ENCODE peak calls at places on chromosomes 5 and 9, in seven cellular contexts. M is uterus, D is upper lobe of right lung, T is pancreas, W is HCT116, R is OCI-LY7, L is A549. X is an unnamed sample. For H3K4me1 and H3K9me3, the result is how much of the 10 kb centered on the place peaks cover.

GRCh38 chr5:176132471-176133288 is 105.5 kb upstream of the SIMC1 start:
- DNase-seq in M (no peak), D (no peak), T (no peak), W (no peak), R (no peak), L (no peak), X (no peak)

GRCh38 chr9:136546697-136547481 is 1.0 kb upstream of the NOTCH1 start:
- DNase-seq in M (peak), D (peak), T (peak), W (no peak), R (peak), L (peak), X (no peak)

GRCh38 chr5:84715686-84716085 is 331.0 kb upstream of the EDIL3 start:
- DNase-seq in M (no peak), D (no peak), T (no peak), W (no peak), R (no peak), L (no peak), X (no peak)

GRCh38 chr5:175321927-175322532 is 122.0 kb downstream of the DRD1 start:
- DNase-seq in M (no peak), D (no peak), T (no peak), W (peak), R (peak), L (peak), X (no peak)

GRCh38 chr9:127057970-127058644 is 64.3 kb downstream of the ANGPTL2 start:
- DNase-seq in M (no peak), D (no peak), T (no peak), W (no peak), R (no peak), L (no peak), X (no peak)

GRCh38 chr5:150523472-150524350 is 15.8 kb downstream of the NDST1 start:
- DNase-seq in M (peak), D (no peak), T (no peak), W (peak), R (peak), L (peak), X (peak)

GRCh38 chr9:94870793-94871558 is 144.5 kb downstream of the AOPEP start:
- DNase-seq in M (peak), D (no peak), T (no peak), W (no peak), R (no peak), L (peak), X (peak)

GRCh38 chr9:86909388-86909787 is 37.9 kb downstream of the GAS1 start:
- DNase-seq in M (no peak), D (no peak), T (no peak), W (no peak), R (no peak), L (no peak), X (no peak)

GRCh38 chr9:136859821-136860269 is 6.3 kb downstream of the EDF1 start:
- DNase-seq in M (no peak), D (no peak), T (peak), W (no peak), R (no peak), L (no peak), X (peak)

GRCh38 chr9:85040806-85041575 is 371.5 kb downstream of the NTRK2 start:
- DNase-seq in M (no peak), D (no peak), T (no peak), W (no peak), R (no peak), L (no peak), X (no peak)

GRCh38 chr9:105067895-105068580 is 140.1 kb upstream of the ABCA1 start:
- DNase-seq in M (no peak), D (no peak), T (no peak), W (no peak), R (no peak), L (peak), X (no peak)

GRCh38 chr9:98488578-98489312 is 220.0 kb downstream of the GABBR2 start:
- DNase-seq in M (no peak), D (no peak), T (no peak), W (no peak), R (no peak), L (peak), X (no peak)

GRCh38 chr5:51095481-51095880 is 287.8 kb upstream of the ISL1 start:
- DNase-seq in M (no peak), D (no peak), T (no peak), W (no peak), R (no peak), L (no peak), X (no peak)

GRCh38 chr9:135303280-135303647 is 176.3 kb upstream of the PPP1R26 start:
- DNase-seq in M (no peak), D (no peak), T (no peak), W (no peak), R (no peak), L (no peak), X (no peak)

GRCh38 chr5:148033138-148033537 is 30.6 kb upstream of the SPINK5 start:
- DNase-seq in M (no peak), D (no peak), T (no peak), W (no peak), R (no peak), L (peak), X (no peak)

GRCh38 chr5:96743805-96744559 is 63.8 kb downstream of the ERAP1 start:
- DNase-seq in M (no peak), D (no peak), T (no peak), W (no peak), R (no peak), L (no peak), X (no peak)

DNA sequence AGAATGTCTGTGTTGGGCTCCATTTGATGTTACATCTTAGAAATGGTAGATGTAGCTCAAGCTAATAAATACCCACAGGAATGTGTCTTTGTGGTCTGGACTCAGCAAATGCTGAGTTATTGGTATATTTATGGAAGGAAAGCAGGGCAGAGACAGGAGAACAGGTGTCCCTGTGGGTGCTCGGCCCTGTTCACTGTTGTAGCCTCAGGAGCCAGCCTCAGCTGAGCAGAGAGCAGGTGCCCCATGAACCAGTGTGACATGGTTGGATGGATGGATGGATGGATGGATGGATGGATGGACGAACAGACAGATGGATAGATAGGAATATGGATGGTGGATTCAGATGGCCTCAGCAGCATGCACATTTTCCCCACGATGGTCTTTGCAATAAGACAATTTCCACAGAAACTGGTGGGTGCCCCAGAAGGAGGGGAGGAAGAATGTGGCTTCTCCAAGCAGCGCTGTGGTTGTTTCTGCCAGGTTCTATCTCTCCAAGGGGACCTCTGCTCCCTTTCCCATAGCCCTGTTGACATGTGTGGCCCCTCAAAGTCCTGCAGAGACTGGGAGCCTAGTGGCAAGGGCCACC is 8.2 kb upstream of the IRF1 start:
- DNase-seq in M (no peak), D (no peak), T (no peak), W (no peak), R (no peak), L (no peak), X (no peak)
- H3K4me1 ChIP-seq in M (under half), D (under half), T (under half), W (half or more), R (half or more), L (under half), X (under half)

DNA sequence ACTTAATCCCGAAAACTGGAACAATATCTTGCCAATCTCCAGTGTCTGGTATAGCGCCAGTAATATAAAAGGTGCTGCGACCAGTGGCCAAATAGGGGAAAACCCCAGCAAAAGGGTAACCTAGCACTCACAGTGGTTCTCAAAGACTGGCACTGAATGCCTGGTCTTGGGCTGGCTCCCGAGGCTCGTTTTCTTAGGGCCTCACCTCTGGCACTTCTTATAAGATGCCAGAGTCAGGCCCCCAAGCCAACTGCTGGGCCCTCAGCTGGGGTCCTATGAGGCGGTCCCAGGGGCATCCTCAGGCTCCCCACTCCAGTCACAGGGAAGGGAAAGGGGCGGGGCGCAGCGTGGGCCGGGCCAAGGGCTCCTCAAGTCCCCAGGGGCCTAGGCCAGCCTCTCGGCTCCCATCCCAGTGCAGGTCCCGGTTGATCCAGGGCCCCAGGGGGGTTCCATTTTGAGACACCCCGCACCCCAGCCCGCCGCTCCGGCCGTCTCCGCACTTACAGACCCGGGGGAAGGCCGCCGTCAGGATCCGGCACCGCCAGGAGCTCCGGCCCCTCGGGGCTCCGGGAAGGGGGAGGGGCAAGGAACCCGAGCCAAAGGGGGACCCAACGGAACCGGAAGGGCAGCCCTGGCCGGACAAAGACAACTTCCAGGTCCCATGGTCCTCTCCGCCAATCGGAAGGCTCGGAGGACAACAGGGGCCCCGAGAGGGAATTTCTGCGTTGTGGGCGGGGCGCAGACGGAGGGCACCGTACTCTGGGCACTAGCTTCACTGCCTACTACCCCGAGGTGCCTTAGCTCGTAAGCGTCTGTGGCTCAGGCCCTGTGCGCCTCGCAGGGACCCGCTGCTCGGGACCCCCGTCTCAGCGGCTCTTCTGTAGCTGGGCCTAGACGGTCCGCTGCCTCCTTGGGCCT is at the start of gene ZBTB26:
- DNase-seq in M (peak), D (peak), T (peak), W (peak), R (peak), L (peak), X (peak)
- TF ChIP-seq CTCF in M (no peak), D (no peak), T (no peak), W (no peak), R (peak), L (no peak), X (no peak)

DNA sequence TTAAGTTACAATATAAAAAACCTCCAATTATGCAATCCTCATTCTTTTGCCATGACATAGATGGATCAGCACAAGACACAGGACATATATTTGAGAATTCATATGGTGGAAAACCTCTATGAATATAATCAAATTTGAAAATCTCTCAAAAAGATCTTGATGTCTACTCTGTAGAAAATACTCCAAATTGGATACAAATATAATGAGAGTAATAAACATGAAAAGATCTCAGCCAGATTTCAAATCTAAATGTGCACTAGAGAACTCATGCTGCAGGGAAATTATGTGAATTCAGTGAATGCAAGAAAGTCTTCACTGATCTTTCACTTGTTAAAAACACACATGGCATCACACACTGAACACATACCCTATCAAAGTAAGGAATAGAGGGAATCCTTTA is 13.8 kb downstream of the PCDHB15 start:
- DNase-seq in M (no peak), D (no peak), T (no peak), W (no peak), R (no peak), L (no peak), X (no peak)
- H3K9me3 ChIP-seq in M (under half), D (half or more), T (under half), W (under half), R (under half), L (half or more), X (under half)

GRCh38 chr9:89412951-89413350 is 85.0 kb downstream of the SEMA4D start:
- DNase-seq in M (no peak), D (no peak), T (no peak), W (no peak), R (no peak), L (no peak), X (no peak)

GRCh38 chr9:89411759-89412158 is 86.2 kb downstream of the SEMA4D start:
- DNase-seq in M (no peak), D (no peak), T (no peak), W (no peak), R (no peak), L (no peak), X (no peak)

GRCh38 chr9:89414670-89415069 is 83.2 kb downstream of the SEMA4D start:
- DNase-seq in M (no peak), D (no peak), T (no peak), W (no peak), R (no peak), L (no peak), X (no peak)

GRCh38 chr9:89410709-89411111 is 87.2 kb downstream of the SEMA4D start:
- DNase-seq in M (no peak), D (no peak), T (no peak), W (no peak), R (no peak), L (no peak), X (no peak)

DNA sequence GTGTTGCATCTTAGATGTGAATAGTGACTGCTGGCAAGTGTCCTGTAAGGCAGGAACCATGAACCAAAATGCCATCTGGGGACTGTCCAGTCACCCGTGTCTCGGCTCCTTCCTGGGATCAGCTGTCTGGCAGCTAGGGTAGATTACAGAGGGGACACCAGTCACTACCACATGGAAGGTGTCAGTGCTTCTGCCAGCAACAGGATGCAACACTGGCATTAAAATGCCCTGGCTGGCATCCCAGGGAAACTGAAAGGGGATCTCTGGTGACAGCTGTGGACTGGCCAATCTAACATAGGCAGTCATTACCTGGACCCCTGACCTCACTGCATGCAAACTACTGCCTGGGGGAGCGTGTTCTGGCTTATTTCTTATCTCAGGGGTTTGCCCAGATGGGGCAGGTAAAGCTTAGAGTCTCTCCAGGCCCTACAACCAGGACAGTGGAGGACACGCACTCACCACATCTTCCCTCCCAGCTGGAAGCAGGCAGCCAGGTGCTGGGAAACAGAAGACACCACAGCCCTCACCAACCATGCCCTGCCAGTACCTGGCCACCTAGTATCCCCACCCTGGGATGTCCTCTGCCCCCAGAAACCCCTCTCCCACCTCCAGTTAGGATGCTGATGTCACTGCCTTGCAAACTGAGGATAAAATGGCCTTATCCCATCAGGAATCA is 83.8 kb downstream of the SEMA4D start:
- DNase-seq in M (no peak), D (no peak), T (no peak), W (no peak), R (no peak), L (no peak), X (peak)
- H3K4me1 ChIP-seq in M (under half), D (under half), T (under half), W (under half), R (under half), L (under half), X (under half)

GRCh38 chr9:133199648-133200321 is 9.3 kb downstream of the OBP2B start:
- DNase-seq in M (no peak), D (peak), T (peak), W (no peak), R (no peak), L (no peak), X (no peak)
- TF ChIP-seq CTCF in M (no peak), D (peak), T (peak), W (no peak), R (no peak), L (no peak), X (no peak)

GRCh38 chr9:11149065-11149464 is 536.3 kb upstream of the PTPRD start:
- DNase-seq in M (no peak), D (no peak), T (no peak), W (no peak), R (no peak), L (no peak), X (no peak)
- H3K9me3 ChIP-seq in M (under half), D (under half), T (under half), W (under half), R (under half), L (under half), X (under half)

DNA sequence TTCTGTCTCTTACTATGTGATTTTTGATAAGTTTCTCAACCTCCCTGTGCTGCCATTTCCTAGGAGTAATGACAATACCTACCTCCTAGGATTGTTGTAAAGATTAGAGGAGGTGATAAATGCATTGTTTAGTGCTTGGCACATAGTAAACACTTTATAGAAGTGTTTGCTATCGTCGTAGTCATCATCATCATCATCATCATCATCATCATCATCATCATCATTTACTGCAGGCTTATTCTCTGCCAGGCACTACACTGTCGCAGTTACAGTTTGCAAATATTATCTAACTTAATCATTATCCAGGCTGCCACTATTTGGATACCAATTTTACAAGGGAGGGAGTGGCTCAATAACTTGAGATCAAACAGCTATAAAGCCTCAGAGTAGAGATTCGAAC is 24.5 kb downstream of the SGCD start:
- DNase-seq in M (no peak), D (no peak), T (no peak), W (no peak), R (no peak), L (no peak), X (no peak)
- H3K4me1 ChIP-seq in M (under half), D (under half), T (under half), W (under half), R (under half), L (under half), X (under half)

X was measured in BE2C.